ENCODE peak calls at places on chromosomes 7 and 10, in eight cellular contexts. C, I, J, V, Z, W, D and S are unnamed samples.

GRCh38 chr10:76302936-76303656 is 871.7 kb downstream of the LRMDA start:
- DNase-seq in D (no peak), V (no peak), I (no peak), W (no peak), J (no peak), Z (no peak), C (peak), S (no peak)

GRCh38 chr7:98372993-98373392 is 27.9 kb downstream of the BAIAP2L1 start:
- DNase-seq in I (no peak), D (no peak), C (no peak), J (no peak), V (no peak), W (no peak), Z (no peak), S (no peak)

GRCh38 chr7:31893365-31893764 is 176.8 kb downstream of the PDE1C start:
- DNase-seq in D (no peak), J (no peak), V (no peak), I (no peak), C (no peak), W (no peak), Z (no peak), S (no peak)

GRCh38 chr7:78095549-78095948 is 297.0 kb downstream of the PHTF2 start:
- DNase-seq in D (no peak), V (no peak), C (no peak), W (no peak), J (no peak), Z (no peak), I (no peak), S (peak)

GRCh38 chr7:2071133-2071832 is 161.5 kb downstream of the MAD1L1 start:
- DNase-seq in V (no peak), C (no peak), I (no peak), J (no peak), W (no peak), Z (no peak), D (no peak), S (no peak)

GRCh38 chr7:98872328-98872924 is 2.6 kb upstream of the TMEM130 start:
- DNase-seq in I (peak), W (peak), D (peak), C (no peak), J (peak), V (no peak), Z (no peak), S (no peak)

GRCh38 chr7:70492641-70493040 is 639.3 kb upstream of the GALNT17 start:
- DNase-seq in C (no peak), D (no peak), I (no peak), J (no peak), W (no peak), Z (no peak), V (no peak), S (no peak)

GRCh38 chr7:43878867-43879266 is 9.6 kb upstream of the MRPS24 start:
- DNase-seq in Z (no peak), V (no peak), D (no peak), W (no peak), J (no peak), C (no peak), I (no peak), S (no peak)

GRCh38 chr10:117342638-117343037 is 32.6 kb downstream of the PDZD8 start:
- DNase-seq in W (no peak), C (no peak), Z (no peak), J (no peak), V (no peak), D (no peak), I (no peak), S (no peak)

GRCh38 chr7:11168622-11169170 is 195.0 kb downstream of the PHF14 start:
- DNase-seq in I (no peak), V (no peak), D (no peak), Z (no peak), J (no peak), W (no peak), C (no peak), S (no peak)

GRCh38 chr10:111968624-111969023 is 214.9 kb downstream of the GPAM start:
- DNase-seq in V (no peak), D (no peak), J (peak), C (no peak), Z (no peak), I (no peak), W (no peak), S (no peak)

GRCh38 chr10:119316729-119317097 is 109.3 kb downstream of the GRK5 start:
- DNase-seq in W (no peak), C (no peak), I (no peak), V (no peak), J (peak), Z (no peak), D (no peak), S (peak)

GRCh38 chr10:34024708-34025425 is 690.4 kb upstream of the NRP1 start:
- DNase-seq in V (no peak), D (no peak), Z (no peak), C (no peak), W (no peak), I (no peak), J (peak), S (no peak)

GRCh38 chr7:32871624-32872371 is 19.8 kb downstream of the KBTBD2 start:
- DNase-seq in W (no peak), C (no peak), J (no peak), Z (no peak), D (no peak), V (no peak), I (no peak), S (no peak)

GRCh38 chr10:86449926-86450558 is 71.5 kb downstream of the WAPL start:
- DNase-seq in C (no peak), Z (no peak), I (peak), V (no peak), J (peak), D (no peak), W (no peak), S (no peak)

GRCh38 chr7:115676080-115676479 is 354.5 kb downstream of the TFEC start:
- DNase-seq in J (peak), W (no peak), I (no peak), V (no peak), Z (peak), D (peak), C (no peak), S (no peak)

GRCh38 chr10:74854610-74855009 is 28.2 kb downstream of the KAT6B start:
- DNase-seq in I (no peak), W (no peak), V (no peak), Z (no peak), J (no peak), C (no peak), D (no peak), S (no peak)

GRCh38 chr10:15227611-15228372 is 59.3 kb upstream of the NMT2 start:
- DNase-seq in C (no peak), D (no peak), J (no peak), Z (no peak), W (no peak), I (no peak), V (no peak), S (peak)